ENCODE peak calls at places on chromosomes 5 and 9, in eight cellular contexts. One of them, this sample, is unnamed.

GRCh38 chr5:9863486-9863885 is 233.3 kb upstream of the TAS2R1 start:
- DNase-seq in coronary artery: no peak
- DNase-seq in glutamatergic neuron: no peak
- DNase-seq in GM10248: no peak
- DNase-seq in gastrocnemius medialis: no peak
- DNase-seq in tibial nerve: no peak
- DNase-seq in uterus: no peak
- DNase-seq in fibroblast of lung: no peak
- DNase-seq in this sample: no peak

GRCh38 chr5:147310059-147310704 is 75.4 kb downstream of the STK32A start:
- DNase-seq in coronary artery: peak
- DNase-seq in uterus: peak
- DNase-seq in GM10248: no peak
- DNase-seq in fibroblast of lung: peak
- DNase-seq in tibial nerve: peak
- DNase-seq in glutamatergic neuron: no peak
- DNase-seq in gastrocnemius medialis: peak
- DNase-seq in this sample: no peak

GRCh38 chr5:95826949-95827595 is 4.5 kb upstream of the GLRX start:
- DNase-seq in glutamatergic neuron: no peak
- DNase-seq in fibroblast of lung: no peak
- DNase-seq in gastrocnemius medialis: no peak
- DNase-seq in GM10248: no peak
- DNase-seq in uterus: no peak
- DNase-seq in tibial nerve: no peak
- DNase-seq in coronary artery: no peak
- DNase-seq in this sample: no peak

GRCh38 chr9:137277329-137278041 is at the start of gene TOR4A:
- DNase-seq in GM10248: peak
- DNase-seq in tibial nerve: peak
- DNase-seq in glutamatergic neuron: peak
- DNase-seq in uterus: peak
- DNase-seq in gastrocnemius medialis: peak
- DNase-seq in coronary artery: peak
- DNase-seq in fibroblast of lung: peak
- DNase-seq in this sample: no peak

GRCh38 chr5:1511037-1511436 is 12.7 kb downstream of the LPCAT1 start:
- DNase-seq in tibial nerve: no peak
- DNase-seq in gastrocnemius medialis: no peak
- DNase-seq in fibroblast of lung: no peak
- DNase-seq in GM10248: no peak
- DNase-seq in uterus: peak
- DNase-seq in glutamatergic neuron: peak
- DNase-seq in coronary artery: no peak
- DNase-seq in this sample: peak

GRCh38 chr5:6623228-6623627 is 9.6 kb downstream of the NSUN2 start:
- DNase-seq in glutamatergic neuron: no peak
- DNase-seq in gastrocnemius medialis: no peak
- DNase-seq in tibial nerve: no peak
- DNase-seq in fibroblast of lung: no peak
- DNase-seq in GM10248: no peak
- DNase-seq in uterus: no peak
- DNase-seq in coronary artery: no peak
- DNase-seq in this sample: no peak

GRCh38 chr5:126808619-126809018 is 31.7 kb downstream of the LMNB1 start:
- DNase-seq in gastrocnemius medialis: no peak
- DNase-seq in coronary artery: no peak
- DNase-seq in fibroblast of lung: peak
- DNase-seq in GM10248: peak
- DNase-seq in tibial nerve: no peak
- DNase-seq in glutamatergic neuron: no peak
- DNase-seq in uterus: no peak
- DNase-seq in this sample: no peak

GRCh38 chr9:111728617-111729366 is 65.9 kb downstream of the SHOC1 start:
- DNase-seq in uterus: no peak
- DNase-seq in fibroblast of lung: peak
- DNase-seq in glutamatergic neuron: no peak
- DNase-seq in gastrocnemius medialis: no peak
- DNase-seq in GM10248: no peak
- DNase-seq in tibial nerve: no peak
- DNase-seq in coronary artery: no peak
- DNase-seq in this sample: no peak

GRCh38 chr9:131072871-131073237 is 23.5 kb upstream of the AIF1L start:
- DNase-seq in coronary artery: no peak
- DNase-seq in tibial nerve: no peak
- DNase-seq in GM10248: no peak
- DNase-seq in fibroblast of lung: no peak
- DNase-seq in uterus: no peak
- DNase-seq in glutamatergic neuron: no peak
- DNase-seq in gastrocnemius medialis: no peak
- DNase-seq in this sample: no peak

GRCh38 chr9:111854799-111855198 is 41.8 kb upstream of the UGCG start:
- DNase-seq in GM10248: no peak
- DNase-seq in gastrocnemius medialis: no peak
- DNase-seq in fibroblast of lung: no peak
- DNase-seq in glutamatergic neuron: no peak
- DNase-seq in tibial nerve: no peak
- DNase-seq in uterus: no peak
- DNase-seq in coronary artery: no peak
- DNase-seq in this sample: no peak

GRCh38 chr5:134371834-134372340 is 518 bp downstream of the UBE2B start:
- DNase-seq in tibial nerve: peak
- DNase-seq in coronary artery: peak
- DNase-seq in glutamatergic neuron: peak
- DNase-seq in fibroblast of lung: peak
- DNase-seq in uterus: no peak
- DNase-seq in gastrocnemius medialis: peak
- DNase-seq in GM10248: peak
- DNase-seq in this sample: peak

GRCh38 chr9:88077071-88077617 is 61.1 kb downstream of the SPATA31C2 start:
- DNase-seq in uterus: no peak
- DNase-seq in gastrocnemius medialis: no peak
- DNase-seq in glutamatergic neuron: no peak
- DNase-seq in fibroblast of lung: no peak
- DNase-seq in GM10248: no peak
- DNase-seq in coronary artery: no peak
- DNase-seq in tibial nerve: no peak
- DNase-seq in this sample: no peak

GRCh38 chr5:76113103-76113502 is 29.9 kb downstream of the SV2C start:
- DNase-seq in fibroblast of lung: no peak
- DNase-seq in glutamatergic neuron: no peak
- DNase-seq in coronary artery: no peak
- DNase-seq in gastrocnemius medialis: no peak
- DNase-seq in GM10248: no peak
- DNase-seq in tibial nerve: no peak
- DNase-seq in uterus: no peak
- DNase-seq in this sample: no peak

GRCh38 chr5:147307170-147307569 is 72.3 kb downstream of the STK32A start:
- DNase-seq in fibroblast of lung: peak
- DNase-seq in GM10248: no peak
- DNase-seq in coronary artery: no peak
- DNase-seq in gastrocnemius medialis: no peak
- DNase-seq in tibial nerve: no peak
- DNase-seq in glutamatergic neuron: no peak
- DNase-seq in uterus: no peak
- DNase-seq in this sample: no peak

GRCh38 chr5:32583582-32584232 is 1.6 kb upstream of the SUB1 start:
- DNase-seq in coronary artery: no peak
- DNase-seq in glutamatergic neuron: no peak
- DNase-seq in uterus: no peak
- DNase-seq in gastrocnemius medialis: no peak
- DNase-seq in tibial nerve: no peak
- DNase-seq in fibroblast of lung: no peak
- DNase-seq in GM10248: peak
- DNase-seq in this sample: no peak

GRCh38 chr5:30572279-30572678 is 621.2 kb upstream of the CDH6 start:
- DNase-seq in uterus: no peak
- DNase-seq in tibial nerve: no peak
- DNase-seq in fibroblast of lung: peak
- DNase-seq in coronary artery: no peak
- DNase-seq in gastrocnemius medialis: no peak
- DNase-seq in GM10248: no peak
- DNase-seq in glutamatergic neuron: no peak
- DNase-seq in this sample: no peak

GRCh38 chr5:40552981-40553380 is 126.7 kb upstream of the PTGER4 start:
- DNase-seq in coronary artery: no peak
- DNase-seq in fibroblast of lung: peak
- DNase-seq in tibial nerve: no peak
- DNase-seq in gastrocnemius medialis: no peak
- DNase-seq in uterus: no peak
- DNase-seq in glutamatergic neuron: no peak
- DNase-seq in GM10248: no peak
- DNase-seq in this sample: no peak

GRCh38 chr9:93110400-93110855 is 14.4 kb downstream of the CARD19 start:
- DNase-seq in gastrocnemius medialis: no peak
- DNase-seq in fibroblast of lung: no peak
- DNase-seq in uterus: peak
- DNase-seq in tibial nerve: no peak
- DNase-seq in GM10248: no peak
- DNase-seq in coronary artery: peak
- DNase-seq in glutamatergic neuron: peak
- DNase-seq in this sample: no peak

GRCh38 chr5:150452914-150453313 is 3.4 kb upstream of the RPS14 start:
- DNase-seq in uterus: no peak
- DNase-seq in tibial nerve: no peak
- DNase-seq in fibroblast of lung: no peak
- DNase-seq in glutamatergic neuron: no peak
- DNase-seq in coronary artery: no peak
- DNase-seq in gastrocnemius medialis: no peak
- DNase-seq in GM10248: no peak
- DNase-seq in this sample: no peak

GRCh38 chr9:129320575-129321311 is 142.7 kb upstream of the IER5L start:
- DNase-seq in glutamatergic neuron: no peak
- DNase-seq in uterus: peak
- DNase-seq in GM10248: peak
- DNase-seq in fibroblast of lung: peak
- DNase-seq in gastrocnemius medialis: no peak
- DNase-seq in tibial nerve: peak
- DNase-seq in coronary artery: peak
- DNase-seq in this sample: no peak

GRCh38 chr5:141524604-141525597 is 36.0 kb downstream of the PCDHGC5 start:
- DNase-seq in uterus: peak
- DNase-seq in GM10248: peak
- DNase-seq in fibroblast of lung: peak
- DNase-seq in gastrocnemius medialis: peak
- DNase-seq in coronary artery: peak
- DNase-seq in glutamatergic neuron: peak
- DNase-seq in tibial nerve: peak
- DNase-seq in this sample: peak

GRCh38 chr9:107239474-107239873 is 43.6 kb upstream of the RAD23B start:
- DNase-seq in tibial nerve: no peak
- DNase-seq in gastrocnemius medialis: no peak
- DNase-seq in coronary artery: no peak
- DNase-seq in uterus: no peak
- DNase-seq in GM10248: no peak
- DNase-seq in glutamatergic neuron: no peak
- DNase-seq in fibroblast of lung: peak
- DNase-seq in this sample: no peak

GRCh38 chr5:111453747-111454146 is 58.6 kb downstream of the STARD4 start:
- DNase-seq in tibial nerve: no peak
- DNase-seq in glutamatergic neuron: no peak
- DNase-seq in GM10248: no peak
- DNase-seq in uterus: no peak
- DNase-seq in gastrocnemius medialis: no peak
- DNase-seq in coronary artery: no peak
- DNase-seq in fibroblast of lung: peak
- DNase-seq in this sample: no peak

DNA sequence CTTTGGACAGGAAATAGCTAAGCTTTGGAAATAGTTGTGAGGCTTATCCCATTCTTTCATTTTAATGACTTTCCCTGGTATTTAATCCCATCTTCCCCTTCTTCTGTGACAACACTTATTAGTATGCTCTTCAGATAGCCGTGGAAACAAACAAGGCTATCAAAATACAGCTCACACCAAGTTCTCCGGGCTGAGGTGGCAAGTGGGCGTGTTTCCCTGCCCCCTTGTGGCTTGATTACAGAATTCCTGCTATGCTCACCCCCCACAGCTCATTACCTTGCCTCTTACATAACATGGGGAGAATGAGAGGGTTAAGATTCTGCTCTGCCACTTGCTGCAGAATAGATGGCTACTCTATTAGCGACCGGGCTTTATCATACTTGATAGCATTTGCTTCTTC is 437.1 kb upstream of the TLE4 start:
- DNase-seq in uterus: no peak
- DNase-seq in gastrocnemius medialis: no peak
- DNase-seq in tibial nerve: no peak
- DNase-seq in GM10248: no peak
- DNase-seq in coronary artery: no peak
- DNase-seq in fibroblast of lung: peak
- DNase-seq in glutamatergic neuron: peak
- DNase-seq in this sample: no peak
- TF ChIP-seq CTCF in uterus: no peak
- TF ChIP-seq CTCF in gastrocnemius medialis: no peak
- TF ChIP-seq CTCF in tibial nerve: no peak
- TF ChIP-seq CTCF in GM10248: no peak
- TF ChIP-seq CTCF in coronary artery: no peak
- TF ChIP-seq CTCF in fibroblast of lung: no peak
- TF ChIP-seq CTCF in glutamatergic neuron: peak
- TF ChIP-seq CTCF in this sample: peak

GRCh38 chr5:149267241-149267973 is 4.3 kb upstream of the AFAP1L1 start:
- DNase-seq in tibial nerve: no peak
- DNase-seq in fibroblast of lung: peak
- DNase-seq in GM10248: no peak
- DNase-seq in uterus: no peak
- DNase-seq in glutamatergic neuron: no peak
- DNase-seq in coronary artery: no peak
- DNase-seq in gastrocnemius medialis: no peak
- DNase-seq in this sample: no peak
- TF ChIP-seq CTCF in tibial nerve: no peak
- TF ChIP-seq CTCF in fibroblast of lung: no peak
- TF ChIP-seq CTCF in GM10248: no peak
- TF ChIP-seq CTCF in uterus: no peak
- TF ChIP-seq CTCF in glutamatergic neuron: no peak
- TF ChIP-seq CTCF in coronary artery: no peak
- TF ChIP-seq CTCF in gastrocnemius medialis: no peak
- TF ChIP-seq CTCF in this sample: no peak

DNA sequence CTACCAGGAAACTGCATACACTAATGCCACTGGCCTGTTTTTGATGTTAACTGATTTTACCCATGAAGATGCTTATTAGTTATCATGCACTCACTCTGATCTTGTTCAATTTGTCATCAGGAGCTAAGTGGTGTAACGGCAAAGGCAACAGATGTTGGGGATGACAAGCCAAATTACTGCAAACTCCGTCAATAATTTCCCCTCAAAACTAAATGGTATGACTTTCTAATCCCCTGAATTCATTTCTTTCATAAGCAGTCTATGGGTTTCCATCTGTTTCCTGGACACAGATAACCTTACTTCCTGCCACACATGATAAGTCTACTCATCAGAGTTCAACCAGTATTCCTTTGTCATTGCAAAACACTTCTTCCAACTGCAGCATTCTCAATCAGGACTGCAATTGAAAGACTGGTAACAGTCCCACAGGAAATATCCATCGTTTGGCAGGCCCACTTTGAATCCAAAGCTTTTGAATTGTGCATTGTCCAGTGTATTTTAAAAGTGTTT is 96.2 kb upstream of the SMC2 start:
- DNase-seq in gastrocnemius medialis: no peak
- DNase-seq in GM10248: no peak
- DNase-seq in fibroblast of lung: no peak
- DNase-seq in uterus: no peak
- DNase-seq in coronary artery: no peak
- DNase-seq in tibial nerve: no peak
- DNase-seq in glutamatergic neuron: no peak
- DNase-seq in this sample: no peak
- TF ChIP-seq CTCF in gastrocnemius medialis: no peak
- TF ChIP-seq CTCF in GM10248: no peak
- TF ChIP-seq CTCF in fibroblast of lung: no peak
- TF ChIP-seq CTCF in uterus: no peak
- TF ChIP-seq CTCF in coronary artery: no peak
- TF ChIP-seq CTCF in tibial nerve: no peak
- TF ChIP-seq CTCF in glutamatergic neuron: no peak
- TF ChIP-seq CTCF in this sample: no peak

GRCh38 chr5:20572560-20572959 is 584.6 kb upstream of the CDH18 start:
- DNase-seq in fibroblast of lung: peak
- DNase-seq in glutamatergic neuron: no peak
- DNase-seq in coronary artery: no peak
- DNase-seq in tibial nerve: no peak
- DNase-seq in uterus: no peak
- DNase-seq in GM10248: no peak
- DNase-seq in gastrocnemius medialis: no peak
- DNase-seq in this sample: no peak
- TF ChIP-seq CTCF in fibroblast of lung: no peak
- TF ChIP-seq CTCF in glutamatergic neuron: no peak
- TF ChIP-seq CTCF in coronary artery: no peak
- TF ChIP-seq CTCF in tibial nerve: no peak
- TF ChIP-seq CTCF in uterus: no peak
- TF ChIP-seq CTCF in GM10248: no peak
- TF ChIP-seq CTCF in gastrocnemius medialis: no peak
- TF ChIP-seq CTCF in this sample: no peak